ENCODE peak calls at places on chromosomes 16 and 17, in eight cellular contexts. Y, W, V, X, D, R, K and Z are unnamed samples.

GRCh38 chr17:41792835-41793748 is 6.6 kb upstream of the JUP start:
- DNase-seq in K (peak; percentile 79), X (peak; percentile 59), D (peak; percentile 57), W (peak; percentile 52), Y (no peak), V (no peak), R (peak; percentile 87), Z (peak; percentile 59)

GRCh38 chr16:67504190-67505021 is 21.1 kb upstream of the AGRP start:
- DNase-seq in R (no peak), D (peak; percentile 26), Y (no peak), X (peak; percentile 40), V (no peak), K (no peak), W (no peak), Z (no peak)

GRCh38 chr16:64892843-64893242 is 229.0 kb downstream of the CDH11 start:
- DNase-seq in Y (no peak), D (peak; percentile 94), R (peak; percentile 76), K (no peak), W (no peak), X (peak; percentile 64), V (no peak), Z (peak; percentile 91)

GRCh38 chr17:12041316-12041715 is 20.6 kb downstream of the MAP2K4 start:
- DNase-seq in R (peak; percentile 81), K (no peak), D (peak; percentile 91), V (no peak), X (peak; percentile 87), Y (no peak), W (no peak), Z (peak; percentile 66)

GRCh38 chr16:87702325-87702811 is 63.4 kb downstream of the KLHDC4 start:
- DNase-seq in K (no peak), D (peak; percentile 30), V (no peak), W (peak; percentile 60), X (peak; percentile 11), Y (no peak), R (peak; percentile 37), Z (peak; percentile 16)

GRCh38 chr16:47732806-47733150 is 271.6 kb downstream of the PHKB start:
- DNase-seq in R (peak; percentile 83), K (no peak), X (peak; percentile 91), V (no peak), D (peak; percentile 87), Y (no peak), W (no peak), Z (peak; percentile 95)

GRCh38 chr16:52435573-52435972 is 111.4 kb downstream of the TOX3 start:
- DNase-seq in Y (no peak), W (peak; percentile 84), D (no peak), V (no peak), X (no peak), K (no peak), R (no peak), Z (no peak)

GRCh38 chr17:32944248-32945020 is 16.5 kb downstream of the TMEM98 start:
- DNase-seq in K (no peak), R (no peak), D (peak; percentile 47), V (no peak), W (no peak), X (no peak), Y (no peak), Z (no peak)

GRCh38 chr17:62824290-62825135 is 16.4 kb upstream of the MARCHF10 start:
- DNase-seq in K (no peak), V (no peak), W (no peak), Y (no peak), R (peak; percentile 92), X (peak; percentile 78), D (peak; percentile 97), Z (peak; percentile 91)

GRCh38 chr17:10779607-10780006 is 24.3 kb downstream of the TMEM238L start:
- DNase-seq in V (no peak), W (no peak), X (no peak), Y (no peak), K (no peak), R (no peak), D (no peak), Z (no peak)

GRCh38 chr17:50934161-50934560 is 68.0 kb upstream of the TOB1 start:
- DNase-seq in Y (no peak), X (no peak), W (no peak), R (no peak), V (no peak), K (no peak), D (no peak), Z (no peak)

GRCh38 chr16:22225060-22225459 is 19.0 kb downstream of the EEF2K start:
- DNase-seq in K (no peak), D (peak; percentile 24), Y (no peak), X (no peak), W (no peak), V (peak; percentile 73), R (no peak), Z (no peak)

GRCh38 chr17:33981713-33982601 is 273.1 kb upstream of the CCL2 start:
- DNase-seq in V (no peak), D (no peak), R (no peak), Y (no peak), X (no peak), W (peak; percentile 55), K (no peak), Z (no peak)

GRCh38 chr16:80663078-80663477 is 122.3 kb downstream of the DYNLRB2 start:
- DNase-seq in K (no peak), W (no peak), D (no peak), R (no peak), X (no peak), Y (no peak), V (no peak), Z (no peak)

GRCh38 chr16:75065149-75065807 is 51.3 kb downstream of the LDHD start:
- DNase-seq in D (no peak), W (no peak), K (no peak), R (no peak), V (no peak), Y (peak; percentile 18), X (no peak), Z (no peak)

GRCh38 chr17:28875856-28876564 is 21.2 kb downstream of the ERAL1 start:
- DNase-seq in X (no peak), V (no peak), W (no peak), R (no peak), D (no peak), Y (no peak), K (no peak), Z (no peak)

DNA sequence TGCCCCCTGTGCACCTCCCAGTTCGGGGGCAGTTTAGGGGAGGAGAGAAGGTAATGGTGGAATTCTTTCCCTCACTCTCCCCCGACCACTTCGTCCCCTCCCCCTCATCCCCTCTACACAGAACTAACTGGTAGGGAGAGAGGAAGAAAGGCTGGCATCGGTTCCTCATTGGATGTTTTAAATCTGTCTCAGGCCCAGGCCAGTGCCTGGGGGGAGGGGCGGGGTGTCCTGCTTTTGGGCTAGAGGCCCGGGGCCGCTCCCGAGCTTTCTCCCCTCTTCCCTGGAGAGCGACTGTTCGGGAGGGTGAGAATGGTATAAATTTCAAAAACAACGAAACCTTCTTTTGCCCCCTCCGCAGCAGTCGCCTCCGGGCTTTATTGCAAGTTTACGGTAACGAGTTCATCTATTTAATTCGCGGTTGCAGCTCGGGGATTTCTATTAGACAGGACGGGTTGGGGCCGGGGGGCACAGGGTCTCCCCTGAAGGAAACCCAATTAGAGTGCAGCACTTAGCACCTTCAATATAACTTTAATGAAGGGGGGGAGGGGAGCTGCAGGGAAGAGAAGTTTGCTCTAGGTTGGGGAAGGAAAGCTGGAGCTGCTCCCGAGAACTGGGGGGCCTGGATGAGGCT is at the start of gene PRAC2:
- DNase-seq in V (no peak), D (no peak), R (no peak), Y (no peak), X (no peak), K (no peak), W (no peak), Z (no peak)
- H3K4me3 ChIP-seq in V (peak within 1 kb of the TSS; percentile 9), D (no peak within 1 kb of the TSS), R (no peak within 1 kb of the TSS), Y (peak within 1 kb of the TSS; percentile 23), X (no peak within 1 kb of the TSS), K (peak within 1 kb of the TSS; percentile 23), W (no peak within 1 kb of the TSS), Z (no peak within 1 kb of the TSS)

GRCh38 chr16:89200124-89200849 is at the start of gene SLC22A31:
- DNase-seq in D (peak; percentile 45), X (no peak), Y (no peak), W (no peak), V (no peak), K (no peak), R (no peak), Z (no peak)
- H3K4me3 ChIP-seq in D (no peak within 1 kb of the TSS), X (peak within 1 kb of the TSS; percentile 54), Y (no peak within 1 kb of the TSS), W (no peak within 1 kb of the TSS), V (peak within 1 kb of the TSS; percentile 54), K (peak within 1 kb of the TSS; percentile 65), R (peak within 1 kb of the TSS; percentile 21), Z (no peak within 1 kb of the TSS)

GRCh38 chr17:13601317-13601775 is 383 bp downstream of the HS3ST3A1 start:
- DNase-seq in W (peak; percentile 23), V (no peak), X (no peak), R (no peak), Y (no peak), K (no peak), D (peak; percentile 68), Z (no peak)
- H3K4me3 ChIP-seq in W (peak overlapping the region; percentile 54), V (peak overlapping the region; percentile 64), X (peak overlapping the region; percentile 87), R (peak overlapping the region; percentile 67), Y (no peak overlapping the region), K (peak overlapping the region; percentile 70), D (peak overlapping the region; percentile 98), Z (peak overlapping the region; percentile 90)

GRCh38 chr17:6757747-6758146 is 1.9 kb downstream of the XAF1 start:
- DNase-seq in W (no peak), D (no peak), K (no peak), X (no peak), R (no peak), Y (no peak), V (no peak), Z (no peak)

GRCh38 chr17:6756425-6757012 is 673 bp downstream of the XAF1 start:
- DNase-seq in V (no peak), Y (no peak), K (no peak), W (no peak), D (peak; percentile 42), R (no peak), X (no peak), Z (no peak)

GRCh38 chr17:6755281-6755680 is 565 bp upstream of the XAF1 start:
- DNase-seq in K (no peak), Y (no peak), V (peak; percentile 72), X (peak; percentile 87), R (peak; percentile 74), W (peak; percentile 25), D (peak; percentile 82), Z (no peak)

GRCh38 chr17:6753565-6753964 is 2.3 kb upstream of the XAF1 start:
- DNase-seq in K (no peak), Y (no peak), X (no peak), R (peak; percentile 17), W (no peak), D (peak; percentile 4), V (no peak), Z (no peak)

DNA sequence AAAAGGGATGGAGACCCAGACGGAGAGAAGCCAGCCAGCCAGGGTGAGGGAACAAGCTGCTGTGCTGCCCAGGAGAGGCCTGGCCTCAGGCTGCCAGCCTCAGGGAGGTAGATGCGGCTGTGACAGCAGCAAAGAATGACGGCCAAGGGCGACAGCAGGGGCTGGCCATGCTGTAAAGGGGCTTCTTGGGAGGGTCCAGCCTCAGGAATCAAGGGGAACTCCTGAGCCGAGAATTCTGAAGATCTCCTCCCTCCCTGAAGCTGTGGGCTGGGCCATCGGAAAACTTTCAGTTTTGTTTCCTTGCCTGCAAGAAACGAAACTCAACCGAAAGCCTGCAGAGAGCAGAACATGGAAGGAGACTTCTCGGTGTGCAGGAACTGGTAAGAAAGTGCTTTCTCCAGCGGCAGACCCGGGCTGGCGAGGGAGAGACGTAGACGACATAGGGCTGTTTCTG is at the start of gene XAF1:
- DNase-seq in V (no peak), R (peak; percentile 70), X (peak; percentile 71), W (no peak), D (peak; percentile 79), K (no peak), Y (peak; percentile 55), Z (no peak)
- H3K4me3 ChIP-seq in V (peak within 1 kb of the TSS; percentile 63), R (peak within 1 kb of the TSS; percentile 70), X (peak within 1 kb of the TSS; percentile 83), W (no peak within 1 kb of the TSS), D (peak within 1 kb of the TSS; percentile 84), K (peak within 1 kb of the TSS; percentile 71), Y (peak within 1 kb of the TSS; percentile 90), Z (peak within 1 kb of the TSS; percentile 38)

GRCh38 chr17:27868565-27868964 is 24.6 kb downstream of the LYRM9 start:
- DNase-seq in V (no peak), W (no peak), K (no peak), D (no peak), X (no peak), Y (no peak), R (no peak), Z (no peak)
- H3K4me3 ChIP-seq in V (no peak overlapping the region), W (no peak overlapping the region), K (no peak overlapping the region), D (no peak overlapping the region), X (no peak overlapping the region), Y (no peak overlapping the region), R (no peak overlapping the region), Z (no peak overlapping the region)